ENCODE peak calls at places on chromosomes 12 and 14, in six cellular contexts. L, J, R, V, U and P are unnamed samples.

GRCh38 chr12:76311796-76312195 is 36.4 kb downstream of the BBS10 start:
- DNase-seq in L (peak; percentile 51), J (no peak), R (no peak), V (no peak), U (no peak), P (no peak)

GRCh38 chr12:89884365-89884915 is 175.8 kb upstream of the ATP2B1 start:
- DNase-seq in L (peak; percentile 11), J (no peak), R (no peak), V (no peak), U (no peak), P (no peak)

GRCh38 chr12:94305293-94305957 is 154.2 kb downstream of the CEP83 start:
- DNase-seq in L (peak; percentile 82), J (no peak), R (no peak), V (peak; percentile 61), U (peak; percentile 67), P (no peak)

GRCh38 chr14:67360469-67361206 is 510 bp downstream of the EIF2S1 start:
- DNase-seq in L (no peak), J (peak; percentile 12), R (no peak), V (peak; percentile 5), U (no peak), P (no peak)

GRCh38 chr12:130593056-130593455 is 123.0 kb downstream of the RIMBP2 start:
- DNase-seq in L (no peak), J (no peak), R (no peak), V (no peak), U (no peak), P (no peak)

GRCh38 chr12:67645126-67645525 is 3.4 kb upstream of the DYRK2 start:
- DNase-seq in L (no peak), J (no peak), R (no peak), V (no peak), U (no peak), P (no peak)

GRCh38 chr12:10747730-10748129 is 24.6 kb upstream of the YBX3 start:
- DNase-seq in L (no peak), J (no peak), R (no peak), V (peak; percentile 25), U (no peak), P (no peak)

GRCh38 chr12:16880864-16881285 is 274.9 kb upstream of the LMO3 start:
- DNase-seq in L (no peak), J (no peak), R (peak; percentile 58), V (no peak), U (no peak), P (no peak)

GRCh38 chr14:88179725-88180124 is 143.3 kb downstream of the KCNK10 start:
- DNase-seq in L (no peak), J (no peak), R (no peak), V (no peak), U (no peak), P (no peak)

GRCh38 chr14:76955575-76956252 is 72.8 kb downstream of the IRF2BPL start:
- DNase-seq in L (peak; percentile 59), J (no peak), R (no peak), V (peak; percentile 59), U (peak; percentile 66), P (no peak)

GRCh38 chr14:100762901-100763300 is 36.2 kb downstream of the DLK1 start:
- DNase-seq in L (no peak), J (no peak), R (no peak), V (no peak), U (no peak), P (no peak)

GRCh38 chr14:100767003-100767787 is 40.5 kb downstream of the DLK1 start:
- DNase-seq in L (no peak), J (no peak), R (no peak), V (no peak), U (no peak), P (no peak)

GRCh38 chr14:100764716-100765115 is 38.0 kb downstream of the DLK1 start:
- DNase-seq in L (no peak), J (no peak), R (no peak), V (no peak), U (no peak), P (no peak)

GRCh38 chr14:100765991-100766390 is 39.3 kb downstream of the DLK1 start:
- DNase-seq in L (no peak), J (no peak), R (no peak), V (no peak), U (no peak), P (no peak)

DNA sequence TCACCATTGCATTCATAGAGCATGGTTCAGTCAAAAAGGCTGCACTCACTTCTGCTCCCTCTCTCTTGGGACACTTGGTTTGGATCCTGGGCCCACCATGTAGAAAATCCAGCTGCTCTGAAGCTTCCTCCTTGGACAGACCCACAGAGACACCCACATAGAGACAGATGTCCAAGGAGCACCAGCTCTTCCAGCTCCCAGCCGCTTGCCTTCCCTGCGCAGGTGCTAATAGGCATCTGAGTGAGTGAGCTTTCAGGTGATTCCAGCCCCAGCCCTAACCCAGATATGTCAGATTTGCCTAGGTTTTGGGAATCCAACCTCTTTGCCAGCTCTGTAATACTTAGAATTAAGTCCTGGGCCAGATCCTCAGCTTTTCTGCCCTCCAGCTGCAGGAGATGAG is 38.6 kb downstream of the DLK1 start:
- DNase-seq in L (no peak), J (no peak), R (no peak), V (no peak), U (no peak), P (no peak)
- TF ChIP-seq SMC3 in L (no peak), J (no peak), R (no peak), V (no peak), U (no peak), P (no peak)

GRCh38 chr14:102583726-102584125 is 8.7 kb upstream of the RCOR1 start:
- DNase-seq in L (no peak), J (no peak), R (no peak), V (no peak), U (no peak), P (no peak)
- H3K4me1 ChIP-seq in L (peaks cover 11% of the 10 kb centered on the region), J (peaks cover 14% of the 10 kb centered on the region), R (peaks cover 9% of the 10 kb centered on the region), V (peaks cover 85% of the 10 kb centered on the region), U (no peaks in the 10 kb centered on the region), P (peaks cover 14% of the 10 kb centered on the region)

GRCh38 chr12:2465681-2466080 is 329.1 kb upstream of the FKBP4 start:
- DNase-seq in L (no peak), J (no peak), R (no peak), V (no peak), U (no peak), P (no peak)
- TF ChIP-seq SMC3 in L (no peak), J (no peak), R (no peak), V (no peak), U (no peak), P (no peak)

GRCh38 chr12:63867026-63867425 is 22.5 kb downstream of the SRGAP1 start:
- DNase-seq in L (no peak), J (no peak), R (no peak), V (no peak), U (no peak), P (no peak)
- H3K4me1 ChIP-seq in L (peaks cover 22% of the 10 kb centered on the region), J (peaks cover 67% of the 10 kb centered on the region), R (peaks cover 6% of the 10 kb centered on the region), V (peaks cover 18% of the 10 kb centered on the region), U (no peaks in the 10 kb centered on the region), P (no peaks in the 10 kb centered on the region)

GRCh38 chr14:69354383-69355154 is 43.5 kb downstream of the ERH start:
- DNase-seq in L (peak; percentile 5), J (no peak), R (no peak), V (peak; percentile 16), U (peak; percentile 87), P (no peak)
- TF ChIP-seq SMC3 in L (no peak), J (no peak), R (no peak), V (no peak), U (no peak), P (no peak)